ENCODE peak calls at places on chromosomes 16 and 17, in nine cellular contexts. A is K562, M is SK-N-SH, U is stomach, D is HCT116, H is suprapubic skin, X is spleen, T is transverse colon, P is Panc1. W is an unnamed sample. For H3K4me1, the result is how much of the 10 kb centered on the place peaks cover.

GRCh38 chr17:72702998-72703397 is 389.5 kb downstream of the SLC39A11 start:
- DNase-seq in A (no peak), M (no peak), U (no peak), D (no peak), H (no peak), X (no peak), T (no peak), P (no peak), W (no peak)

GRCh38 chr17:72390675-72391501 is 270.1 kb downstream of the SOX9 start:
- DNase-seq in A (no peak), M (no peak), U (no peak), D (no peak), H (no peak), X (no peak), T (no peak), P (no peak), W (no peak)

GRCh38 chr17:31558748-31559646 is 167.5 kb downstream of the RAB11FIP4 start:
- DNase-seq in A (peak), M (peak), U (peak), D (peak), H (peak), X (peak), T (peak), P (no peak), W (peak)

GRCh38 chr17:79844869-79845600 is 5.8 kb upstream of the CBX4 start:
- DNase-seq in A (peak), M (peak), U (peak), D (no peak), H (no peak), X (peak), T (peak), P (no peak), W (no peak)

GRCh38 chr17:72839086-72839728 is 253.3 kb downstream of the SLC39A11 start:
- DNase-seq in A (no peak), M (no peak), U (no peak), D (no peak), H (no peak), X (no peak), T (no peak), P (no peak), W (no peak)

GRCh38 chr16:8751481-8752311 is 45.7 kb downstream of the TMEM186 start:
- DNase-seq in A (no peak), M (no peak), U (no peak), D (peak), H (no peak), X (peak), T (no peak), P (no peak), W (no peak)

GRCh38 chr17:2343421-2343820 is 6.1 kb downstream of the SGSM2 start:
- DNase-seq in A (no peak), M (no peak), U (no peak), D (no peak), H (no peak), X (no peak), T (peak), P (no peak), W (no peak)

GRCh38 chr16:30609002-30609927 is 924 bp downstream of the ZNF689 start:
- DNase-seq in A (peak), M (peak), U (peak), D (no peak), H (no peak), X (peak), T (peak), P (no peak), W (no peak)

GRCh38 chr17:48012151-48012520 is 25.5 kb downstream of the COPZ2 start:
- DNase-seq in A (peak), M (peak), U (peak), D (no peak), H (no peak), X (peak), T (peak), P (no peak), W (no peak)

GRCh38 chr17:8041980-8042379 is 3.1 kb downstream of the ALOX15B start:
- DNase-seq in A (no peak), M (no peak), U (no peak), D (no peak), H (peak), X (no peak), T (no peak), P (no peak), W (no peak)

GRCh38 chr16:89986600-89986999 is 32.7 kb downstream of the DBNDD1 start:
- DNase-seq in A (no peak), M (no peak), U (no peak), D (no peak), H (no peak), X (no peak), T (no peak), P (no peak), W (no peak)

GRCh38 chr17:73551756-73552155 is 92.5 kb downstream of the SDK2 start:
- DNase-seq in A (no peak), M (no peak), U (no peak), D (peak), H (no peak), X (no peak), T (no peak), P (no peak), W (no peak)

GRCh38 chr17:75617218-75617617 is 16.0 kb upstream of the SMIM5 start:
- DNase-seq in A (no peak), M (no peak), U (no peak), D (no peak), H (no peak), X (no peak), T (peak), P (no peak), W (no peak)

GRCh38 chr17:45228121-45228941 is 6.6 kb downstream of the FMNL1 start:
- DNase-seq in A (no peak), M (no peak), U (no peak), D (no peak), H (no peak), X (peak), T (peak), P (no peak), W (no peak)

GRCh38 chr16:51818342-51818944 is 667.4 kb upstream of the SALL1 start:
- DNase-seq in A (no peak), M (peak), U (peak), D (no peak), H (no peak), X (no peak), T (peak), P (peak), W (no peak)

GRCh38 chr17:78394209-78394608 is 15.8 kb downstream of the PGS1 start:
- DNase-seq in A (no peak), M (no peak), U (no peak), D (no peak), H (no peak), X (no peak), T (no peak), P (no peak), W (no peak)

GRCh38 chr17:40109471-40109824 is 9.1 kb upstream of the NR1D1 start:
- DNase-seq in A (no peak), M (no peak), U (no peak), D (no peak), H (no peak), X (no peak), T (no peak), P (no peak), W (no peak)

GRCh38 chr17:39152134-39152884 is 872 bp upstream of the PLXDC1 start:
- DNase-seq in A (no peak), M (peak), U (no peak), D (peak), H (no peak), X (no peak), T (peak), P (no peak), W (no peak)

GRCh38 chr16:68902376-68903345 is 59.3 kb downstream of the TANGO6 start:
- DNase-seq in A (peak), M (peak), U (no peak), D (peak), H (peak), X (no peak), T (peak), P (peak), W (peak)

GRCh38 chr17:13557077-13557476 is 44.7 kb downstream of the HS3ST3A1 start:
- DNase-seq in A (no peak), M (no peak), U (no peak), D (no peak), H (no peak), X (no peak), T (no peak), P (no peak), W (no peak)

GRCh38 chr17:21288581-21289017 is 4.1 kb downstream of the MAP2K3 start:
- DNase-seq in A (no peak), M (no peak), U (no peak), D (no peak), H (no peak), X (no peak), T (no peak), P (no peak), W (no peak)

GRCh38 chr17:42680331-42680808 is 1.3 kb downstream of the CCR10 start:
- DNase-seq in A (peak), M (no peak), U (no peak), D (no peak), H (no peak), X (no peak), T (peak), P (no peak), W (no peak)

GRCh38 chr17:6592193-6592592 is 35.8 kb upstream of the PITPNM3 start:
- DNase-seq in A (no peak), M (no peak), U (no peak), D (no peak), H (no peak), X (no peak), T (no peak), P (no peak), W (no peak)

GRCh38 chr17:64097196-64097936 is 32.6 kb downstream of the ERN1 start:
- DNase-seq in A (no peak), M (no peak), U (no peak), D (no peak), H (no peak), X (no peak), T (no peak), P (no peak), W (no peak)

GRCh38 chr17:41498276-41498675 is 7.1 kb downstream of the KRT13 start:
- DNase-seq in A (no peak), M (no peak), U (no peak), D (no peak), H (no peak), X (no peak), T (no peak), P (no peak), W (no peak)

GRCh38 chr17:35684046-35684802 is 47.2 kb upstream of the RASL10B start:
- DNase-seq in A (no peak), M (no peak), U (no peak), D (no peak), H (no peak), X (no peak), T (no peak), P (no peak), W (no peak)

GRCh38 chr16:67538666-67539101 is 10.1 kb downstream of the RIPOR1 start:
- DNase-seq in A (no peak), M (peak), U (peak), D (no peak), H (no peak), X (no peak), T (no peak), P (no peak), W (no peak)

GRCh38 chr17:69412336-69412735 is 2.2 kb upstream of the MAP2K6 start:
- DNase-seq in A (no peak), M (no peak), U (no peak), D (no peak), H (no peak), X (no peak), T (no peak), P (no peak), W (no peak)

DNA sequence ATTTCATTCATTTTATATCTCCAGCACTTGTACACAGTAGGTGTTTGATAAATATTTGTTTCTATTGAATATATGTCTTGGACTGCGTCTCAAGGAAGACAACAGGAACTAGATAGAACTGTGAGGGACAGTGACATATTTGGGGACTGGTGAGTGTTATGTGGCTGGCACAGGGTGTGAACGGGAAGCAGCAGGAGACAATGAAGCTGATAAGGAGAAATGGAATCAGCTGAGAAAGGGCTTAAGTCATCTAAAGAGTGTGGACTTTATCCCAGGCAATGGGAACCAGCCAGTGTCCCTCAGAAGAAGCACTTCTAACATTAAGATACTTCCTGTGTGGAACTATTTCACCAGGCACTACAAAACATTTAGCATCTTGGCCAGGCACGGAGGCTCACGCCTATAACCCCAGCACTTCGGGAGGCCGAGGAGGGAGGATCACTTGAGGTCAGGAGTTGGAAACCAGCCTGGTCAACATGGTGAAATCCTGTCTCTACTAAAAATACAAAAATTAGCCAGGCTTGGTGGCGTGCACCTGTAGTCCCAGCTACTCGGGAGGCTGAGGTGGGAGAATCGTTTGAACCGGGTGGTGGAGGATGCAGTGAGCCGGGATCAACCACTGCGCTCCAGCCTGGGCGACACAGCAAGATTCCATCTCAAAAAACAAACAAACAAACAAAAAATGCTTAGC is 41.3 kb downstream of the ARHGAP17 start:
- DNase-seq in A (no peak), M (no peak), U (no peak), D (no peak), H (no peak), X (no peak), T (no peak), P (no peak), W (no peak)
- H3K4me1 ChIP-seq in A (under half), M (under half), U (under half), D (under half), H (under half), X (half or more), T (under half), P (under half), W (under half)

DNA sequence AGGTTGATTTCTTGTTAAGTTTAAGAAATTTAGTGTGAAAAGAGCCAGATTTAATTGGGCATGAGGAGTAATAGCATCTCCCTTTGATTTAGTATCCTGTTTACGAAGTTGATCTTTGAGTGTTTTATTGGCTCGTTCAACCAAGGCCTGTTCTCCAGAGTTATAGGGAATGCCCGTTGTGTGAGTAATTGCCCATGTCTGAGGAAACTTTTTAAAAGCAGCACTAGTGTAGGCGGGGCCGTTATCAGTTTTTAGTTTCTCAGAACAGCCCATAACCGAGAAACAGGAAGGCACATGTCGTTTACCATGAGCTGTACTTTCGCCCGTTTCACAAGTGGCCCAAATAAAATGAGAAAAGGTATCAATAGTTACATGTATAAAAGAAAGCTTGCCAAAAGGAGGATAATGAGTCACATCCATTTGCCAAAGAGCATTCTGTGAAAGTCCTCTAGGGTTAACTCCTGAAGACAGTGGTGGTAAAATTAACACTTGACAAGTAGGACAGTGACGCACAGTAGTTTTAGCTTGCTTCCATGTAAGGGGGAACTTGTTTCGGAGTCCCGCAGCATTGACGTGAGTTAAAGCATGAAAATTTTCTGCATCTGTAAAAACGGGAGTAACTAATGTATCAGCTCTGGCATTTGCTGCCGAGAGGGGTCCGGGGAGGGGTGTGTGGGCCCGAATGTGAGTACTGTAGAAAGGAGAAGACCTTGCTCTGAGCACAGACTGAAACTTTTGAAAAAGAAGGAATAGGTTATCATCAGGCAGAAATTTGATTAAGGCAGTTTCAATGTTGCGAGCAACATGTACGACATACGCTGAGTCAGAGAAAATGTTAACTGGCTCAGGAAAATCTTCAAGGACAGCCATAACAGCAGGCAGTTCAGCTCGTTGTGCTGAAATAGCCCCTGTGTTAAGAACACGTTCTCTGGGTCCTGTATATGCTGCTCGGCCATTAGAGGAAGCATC is 18.5 kb upstream of the KCTD5 start:
- DNase-seq in A (no peak), M (no peak), U (no peak), D (no peak), H (no peak), X (no peak), T (peak), P (no peak), W (no peak)
- H3K27ac ChIP-seq in A (peak), M (peak), U (peak), D (no peak), H (peak), X (peak), T (peak), P (no peak), W (peak)

GRCh38 chr16:27455700-27456099 is 53.7 kb downstream of the IL21R start:
- DNase-seq in A (no peak), M (no peak), U (no peak), D (no peak), H (no peak), X (no peak), T (no peak), P (no peak), W (no peak)
- TF ChIP-seq POLR2AphosphoS5 in A (no peak), M (no peak), U (no peak), D (no peak), H (no peak), X (no peak), T (no peak), P (no peak), W (no peak)

GRCh38 chr17:57550671-57551315 is 194.3 kb downstream of the CCDC182 start:
- DNase-seq in A (no peak), M (no peak), U (no peak), D (no peak), H (no peak), X (no peak), T (no peak), P (no peak), W (no peak)

GRCh38 chr17:57549996-57550395 is 195.1 kb downstream of the CCDC182 start:
- DNase-seq in A (no peak), M (no peak), U (no peak), D (no peak), H (no peak), X (no peak), T (no peak), P (no peak), W (no peak)

GRCh38 chr17:57553525-57553924 is 191.6 kb downstream of the CCDC182 start:
- DNase-seq in A (peak), M (no peak), U (no peak), D (no peak), H (no peak), X (no peak), T (no peak), P (no peak), W (no peak)

GRCh38 chr17:57552114-57552601 is 192.9 kb downstream of the CCDC182 start:
- DNase-seq in A (peak), M (peak), U (no peak), D (no peak), H (no peak), X (peak), T (peak), P (no peak), W (no peak)

GRCh38 chr17:57551321-57552079 is 193.6 kb downstream of the CCDC182 start:
- DNase-seq in A (no peak), M (no peak), U (peak), D (no peak), H (no peak), X (peak), T (peak), P (no peak), W (no peak)
- H3K4me1 ChIP-seq in A (under half), M (under half), U (under half), D (under half), H (under half), X (half or more), T (under half), P (under half), W (under half)

GRCh38 chr16:88491560-88492310 is 38.7 kb downstream of the ZFPM1 start:
- DNase-seq in A (peak), M (no peak), U (no peak), D (no peak), H (no peak), X (no peak), T (no peak), P (no peak), W (no peak)

GRCh38 chr16:88495268-88495772 is 42.2 kb downstream of the ZFPM1 start:
- DNase-seq in A (no peak), M (no peak), U (no peak), D (no peak), H (no peak), X (no peak), T (no peak), P (no peak), W (no peak)

GRCh38 chr16:88497561-88498420 is 44.7 kb downstream of the ZFPM1 start:
- DNase-seq in A (peak), M (no peak), U (no peak), D (no peak), H (no peak), X (no peak), T (no peak), P (no peak), W (no peak)

GRCh38 chr16:88493879-88494278 is 40.8 kb downstream of the ZFPM1 start:
- DNase-seq in A (no peak), M (no peak), U (no peak), D (no peak), H (no peak), X (no peak), T (no peak), P (no peak), W (no peak)

GRCh38 chr16:88494335-88495154 is 41.5 kb downstream of the ZFPM1 start:
- DNase-seq in A (peak), M (no peak), U (no peak), D (no peak), H (no peak), X (no peak), T (no peak), P (no peak), W (no peak)
- H3K27ac ChIP-seq in A (peak), M (no peak), U (no peak), D (no peak), H (no peak), X (peak), T (no peak), P (no peak), W (no peak)

DNA sequence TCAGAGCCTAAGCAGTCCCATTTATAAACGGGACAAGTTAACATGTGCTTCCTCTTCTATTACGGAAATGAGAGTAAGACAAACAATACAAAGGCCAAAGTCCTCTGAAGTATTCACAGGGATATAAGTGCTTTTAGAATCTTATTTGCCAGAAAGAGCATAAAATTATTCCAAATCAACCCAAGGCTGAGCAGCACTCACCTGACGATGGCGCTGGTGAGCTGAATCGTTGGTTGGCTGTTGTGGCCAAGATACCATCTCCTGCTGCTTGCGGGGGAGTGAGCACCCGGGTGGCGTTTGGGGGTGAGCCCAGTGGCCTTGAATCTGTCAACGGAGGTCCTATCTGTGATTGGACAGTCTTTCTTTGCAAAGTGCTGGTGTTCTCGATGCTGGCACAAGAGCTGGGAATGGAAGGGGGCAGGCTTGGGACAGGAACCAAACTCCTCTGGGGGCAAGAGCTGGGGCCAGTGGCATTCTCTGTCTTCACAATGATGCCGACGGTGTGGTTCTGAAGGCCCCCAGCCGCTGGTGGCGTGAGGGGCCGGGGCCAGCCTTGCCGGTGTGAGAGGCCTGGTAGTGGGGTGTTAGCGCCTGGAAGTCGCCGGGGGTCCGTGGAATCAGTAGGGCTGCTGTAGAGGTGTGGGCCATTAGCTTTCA is 9.5 kb upstream of the DHRS13 start:
- DNase-seq in A (peak), M (no peak), U (no peak), D (no peak), H (no peak), X (no peak), T (peak), P (no peak), W (no peak)
- TF ChIP-seq POLR2AphosphoS5 in A (peak), M (no peak), U (no peak), D (no peak), H (no peak), X (peak), T (no peak), P (no peak), W (no peak)

GRCh38 chr16:2474877-2475412 is at the start of gene TBC1D24:
- DNase-seq in A (peak), M (peak), U (peak), D (peak), H (no peak), X (peak), T (peak), P (no peak), W (peak)
- H3K4me1 ChIP-seq in A (under half), M (under half), U (half or more), D (under half), H (half or more), X (under half), T (under half), P (under half), W (under half)

W was measured in breast epithelium.